ENCODE peak calls at places on chromosomes 12 and 14, in seven cellular contexts. H is thoracic aorta, G is BE2C, V is astrocyte of the spinal cord, D is brain microvascular endothelial cell, O is uterus, T is endothelial cell of umbilical vein. Y is an unnamed sample.

GRCh38 chr14:69769623-69770022 is 2.7 kb downstream of the SRSF5 start:
- DNase-seq in H (no peak), D (no peak), T (no peak), V (no peak), O (no peak), G (no peak), Y (no peak)

GRCh38 chr14:63940387-63940786 is 87.6 kb downstream of the SYNE2 start:
- DNase-seq in D (no peak), O (no peak), G (no peak), H (no peak), T (no peak), V (no peak), Y (no peak)

GRCh38 chr12:68835333-68835908 is 27.4 kb downstream of the MDM2 start:
- DNase-seq in O (no peak), T (no peak), G (peak), V (no peak), H (no peak), D (no peak), Y (no peak)

GRCh38 chr14:24177928-24178327 is 6.0 kb downstream of the REC8 start:
- DNase-seq in O (no peak), T (no peak), D (no peak), V (no peak), G (no peak), H (no peak), Y (no peak)

GRCh38 chr12:90896164-90896563 is 58.8 kb downstream of the CCER1 start:
- DNase-seq in O (no peak), G (no peak), H (no peak), V (peak), D (peak), T (peak), Y (peak)

GRCh38 chr14:29608861-29609260 is 318.8 kb downstream of the PRKD1 start:
- DNase-seq in T (no peak), V (no peak), G (no peak), O (no peak), D (no peak), H (no peak), Y (no peak)

GRCh38 chr14:106417224-106418049 is 891.1 kb downstream of the TMEM121 start:
- DNase-seq in H (no peak), D (no peak), G (peak), V (no peak), O (peak), T (no peak), Y (no peak)

GRCh38 chr12:108884116-108885012 is 4.5 kb downstream of the DAO start:
- DNase-seq in V (no peak), D (peak), O (no peak), H (no peak), T (peak), G (peak), Y (no peak)

GRCh38 chr12:57044856-57045255 is 5.1 kb downstream of the MYO1A start:
- DNase-seq in G (no peak), H (no peak), D (no peak), O (no peak), T (no peak), V (no peak), Y (no peak)

GRCh38 chr14:77076118-77076631 is 21.9 kb upstream of the CIPC start:
- DNase-seq in D (no peak), G (no peak), T (peak), V (no peak), O (peak), H (no peak), Y (no peak)

GRCh38 chr12:120037851-120038250 is 48.8 kb downstream of the BICDL1 start:
- DNase-seq in D (no peak), O (no peak), V (no peak), G (no peak), T (no peak), H (no peak), Y (no peak)

GRCh38 chr14:68282479-68283377 is 463.1 kb downstream of the RAD51B start:
- DNase-seq in O (no peak), D (no peak), T (no peak), H (no peak), V (no peak), G (no peak), Y (no peak)

GRCh38 chr12:10867381-10867780 is 16.7 kb downstream of the PRH1 start:
- DNase-seq in T (no peak), O (no peak), D (no peak), G (no peak), V (no peak), H (no peak), Y (no peak)

GRCh38 chr14:78316058-78316457 is 145.9 kb downstream of the NRXN3 start:
- DNase-seq in O (no peak), H (no peak), D (no peak), T (no peak), G (no peak), V (no peak), Y (no peak)

GRCh38 chr12:24751181-24751580 is 197.7 kb downstream of the BCAT1 start:
- DNase-seq in H (no peak), D (no peak), T (no peak), V (peak), O (no peak), G (no peak), Y (no peak)

GRCh38 chr12:120067084-120067869 is 49.3 kb downstream of the RAB35 start:
- DNase-seq in G (no peak), O (no peak), D (no peak), H (no peak), V (no peak), T (no peak), Y (no peak)

GRCh38 chr12:110199360-110200123 is 75.4 kb downstream of the IFT81 start:
- DNase-seq in O (no peak), D (peak), V (peak), H (no peak), G (peak), T (peak), Y (peak)

GRCh38 chr14:90905531-90905930 is 89.3 kb upstream of the TTC7B start:
- DNase-seq in O (no peak), V (no peak), T (no peak), G (no peak), D (no peak), H (no peak), Y (no peak)

GRCh38 chr14:94304243-94304642 is 11.2 kb upstream of the SERPINA10 start:
- DNase-seq in T (no peak), O (no peak), D (no peak), V (no peak), G (no peak), H (no peak), Y (no peak)

GRCh38 chr12:26319511-26319910 is 124.1 kb downstream of the SSPN start:
- DNase-seq in G (no peak), O (peak), D (peak), V (peak), H (no peak), T (no peak), Y (no peak)

GRCh38 chr12:42608196-42608825 is 18.8 kb upstream of the PRICKLE1 start:
- DNase-seq in H (no peak), T (no peak), O (no peak), D (no peak), V (no peak), G (no peak), Y (no peak)

GRCh38 chr12:119274636-119275065 is 59.9 kb upstream of the CCDC60 start:
- DNase-seq in T (no peak), V (no peak), H (no peak), G (no peak), D (no peak), O (no peak), Y (no peak)

GRCh38 chr12:21939435-21939834 is 1.8 kb downstream of the ABCC9 start:
- DNase-seq in T (no peak), D (no peak), H (no peak), O (peak), G (no peak), V (no peak), Y (no peak)

GRCh38 chr12:62732861-62733427 is 202.0 kb downstream of the PPM1H start:
- DNase-seq in G (no peak), H (no peak), T (peak), V (peak), O (no peak), D (peak), Y (no peak)

GRCh38 chr14:96092936-96093335 is 53.8 kb downstream of the C14orf132 start:
- DNase-seq in D (peak), O (no peak), G (no peak), V (no peak), T (no peak), H (no peak), Y (no peak)

GRCh38 chr12:92030618-92031017 is 115.0 kb downstream of the BTG1 start:
- DNase-seq in T (peak), O (peak), G (no peak), V (peak), D (peak), H (no peak), Y (no peak)

GRCh38 chr12:92538970-92539749 is 163.6 kb upstream of the PLEKHG7 start:
- DNase-seq in T (peak), V (peak), H (no peak), G (no peak), D (peak), O (no peak), Y (no peak)

GRCh38 chr14:29311983-29312382 is 545.4 kb downstream of the FOXG1 start:
- DNase-seq in H (no peak), T (no peak), V (peak), D (no peak), O (no peak), G (no peak), Y (no peak)

GRCh38 chr12:109900752-109901580 is 892 bp downstream of the TCHP start:
- DNase-seq in O (no peak), T (peak), V (peak), G (peak), H (no peak), D (no peak), Y (no peak)

GRCh38 chr12:53160673-53161072 is 19.8 kb upstream of the ZNF740 start:
- DNase-seq in G (no peak), T (no peak), O (no peak), H (no peak), V (no peak), D (no peak), Y (no peak)

GRCh38 chr12:6199531-6200265 is 502 bp upstream of the CD9 start:
- DNase-seq in D (no peak), T (peak), V (no peak), O (peak), G (no peak), H (no peak), Y (no peak)

GRCh38 chr14:76599556-76599955 is 161.7 kb upstream of the VASH1 start:
- DNase-seq in O (no peak), V (no peak), G (no peak), H (no peak), D (no peak), T (no peak), Y (no peak)

DNA sequence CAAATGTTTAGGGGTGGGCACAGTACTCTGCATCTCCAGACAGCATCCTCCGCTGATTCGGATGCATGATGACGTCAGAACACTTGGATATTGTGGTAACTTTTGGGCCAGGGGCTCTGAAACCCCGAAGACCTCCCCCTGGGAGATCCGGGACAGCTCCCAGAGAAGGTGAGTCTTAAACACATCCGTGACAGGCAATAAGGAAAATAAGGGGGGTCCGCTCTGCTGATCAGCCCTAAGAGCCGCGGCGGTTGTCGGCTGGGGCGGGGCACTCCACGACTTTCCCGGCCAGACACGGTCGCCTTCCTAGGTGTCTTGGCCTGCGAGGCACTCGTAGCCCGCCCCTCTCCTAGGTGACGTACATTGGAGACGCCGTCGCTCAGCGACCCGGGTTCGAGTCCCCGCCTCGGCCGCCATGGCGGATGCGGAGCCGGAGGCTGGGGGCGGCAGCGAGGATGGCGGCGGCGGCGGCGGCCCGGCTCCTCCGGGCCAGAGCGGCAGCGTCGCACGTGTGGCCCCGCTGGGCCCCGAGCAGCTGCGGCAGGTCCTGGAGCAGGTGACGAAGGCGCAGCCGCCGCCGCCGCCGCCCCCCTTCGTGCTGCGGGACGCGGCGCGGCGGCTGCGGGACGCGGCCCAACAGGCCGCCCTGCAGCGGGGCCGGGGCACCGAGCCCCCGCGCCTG is at the start of gene ZNF839:
- DNase-seq in G (peak), H (peak), V (peak), D (peak), O (peak), T (peak), Y (no peak)
- TF ChIP-seq CTCF in G (no peak), H (no peak), V (no peak), D (no peak), O (peak), T (no peak), Y (no peak)

GRCh38 chr12:113466770-113467153 is 4.9 kb downstream of the LHX5 start:
- DNase-seq in O (no peak), H (no peak), D (no peak), T (no peak), V (no peak), G (no peak), Y (no peak)
- H3K4me3 ChIP-seq in O (no peak), H (peak), D (no peak), T (no peak), V (no peak), G (no peak), Y (no peak)

GRCh38 chr12:106682594-106683234 is 91.8 kb upstream of the RIC8B start:
- DNase-seq in T (peak), V (peak), D (no peak), H (no peak), G (no peak), O (no peak), Y (peak)
- TF ChIP-seq CTCF in T (no peak), V (peak), D (peak), H (no peak), G (peak), O (no peak), Y (peak)

DNA sequence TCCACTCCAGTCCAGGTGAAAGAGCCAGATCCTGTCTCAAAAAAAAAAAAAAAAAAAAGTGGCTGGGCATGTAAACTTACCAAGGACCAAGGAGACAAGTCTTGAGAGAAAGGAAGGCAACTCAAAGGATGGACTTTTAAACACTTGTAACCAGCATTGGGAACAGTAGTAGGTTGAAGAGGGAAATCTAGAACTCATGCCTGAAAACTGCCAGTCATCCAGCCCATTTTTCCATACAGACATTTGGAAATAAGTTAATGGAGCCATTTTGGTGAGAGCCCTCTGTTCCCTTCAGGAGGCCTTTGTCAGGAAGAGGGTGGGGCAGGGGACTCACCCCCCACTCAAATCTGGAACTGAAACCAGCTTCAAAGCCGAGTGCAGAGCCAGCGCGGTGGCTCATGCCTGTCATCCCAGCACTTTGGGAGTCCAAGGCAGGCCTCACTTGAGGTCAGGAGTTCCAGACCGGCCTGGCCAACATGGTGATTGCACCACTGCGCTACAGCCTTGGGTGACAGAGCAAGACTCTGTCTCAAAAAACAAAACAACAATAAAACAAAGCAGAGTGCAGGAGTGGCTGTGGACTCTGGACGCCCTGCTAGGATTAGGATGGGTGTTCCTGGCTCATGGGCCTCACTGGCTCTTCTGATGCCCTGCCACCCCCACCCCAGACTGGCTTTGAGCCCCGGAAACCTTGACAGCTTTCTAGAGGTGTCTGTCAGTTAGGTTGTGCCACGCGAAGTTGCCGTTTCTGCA is 1.6 kb upstream of the MLXIP start:
- DNase-seq in O (no peak), G (no peak), T (no peak), V (no peak), D (no peak), H (no peak), Y (no peak)
- H3K4me3 ChIP-seq in O (no peak), G (no peak), T (no peak), V (no peak), D (no peak), H (no peak), Y (no peak)

GRCh38 chr12:116882742-116883141 is 1.5 kb upstream of the HRK start:
- DNase-seq in V (peak), D (peak), G (peak), T (peak), O (no peak), H (no peak), Y (no peak)
- TF ChIP-seq CTCF in V (peak), D (peak), G (peak), T (no peak), O (peak), H (no peak), Y (peak)

GRCh38 chr14:100567877-100568163 is 19.4 kb downstream of the BEGAIN start:
- DNase-seq in O (no peak), V (no peak), H (no peak), D (no peak), T (no peak), G (no peak), Y (no peak)
- H3K4me3 ChIP-seq in O (peak), V (no peak), H (peak), D (no peak), T (no peak), G (peak), Y (no peak)

GRCh38 chr12:44046732-44047417 is 211.0 kb downstream of the TMEM117 start:
- DNase-seq in D (no peak), T (no peak), H (no peak), O (no peak), V (no peak), G (no peak), Y (no peak)
- TF ChIP-seq CTCF in D (no peak), T (no peak), H (no peak), O (no peak), V (no peak), G (no peak), Y (no peak)

Y was measured in retinal pigment epithelial cell.